ENCODE peak calls at places on chromosomes 1 and 21, in four cellular contexts. Q, W, R and J are unnamed samples.
A peak's percentile ranks its signal among the peaks of the same experiment; 100 is the strongest.

GRCh38 chr1:205048382-205048781 is 5.4 kb downstream of the CNTN2 start:
- DNase-seq in Q (no peak), W (no peak), R (no peak), J (no peak)

GRCh38 chr1:177065430-177065829 is 99.1 kb downstream of the ASTN1 start:
- DNase-seq in Q (no peak), W (no peak), R (no peak), J (no peak)

GRCh38 chr1:92085727-92086126 is 5.6 kb downstream of the BTBD8 start:
- DNase-seq in Q (no peak), W (no peak), R (no peak), J (no peak)

GRCh38 chr1:152533327-152533938 is 19.2 kb downstream of the CRCT1 start:
- DNase-seq in Q (no peak), W (peak; percentile 87), R (no peak), J (peak; percentile 77)

GRCh38 chr21:39564200-39564599 is 48.5 kb upstream of the B3GALT5 start:
- DNase-seq in Q (no peak), W (no peak), R (no peak), J (no peak)

GRCh38 chr1:19007491-19008441 is 51.3 kb upstream of the IFFO2 start:
- DNase-seq in Q (peak; percentile 78), W (peak; percentile 44), R (no peak), J (peak; percentile 96)

GRCh38 chr21:36691539-36692124 is 7.3 kb upstream of the SIM2 start:
- DNase-seq in Q (no peak), W (no peak), R (no peak), J (no peak)

GRCh38 chr1:193183019-193183643 is 3.3 kb downstream of the B3GALT2 start:
- DNase-seq in Q (no peak), W (peak; percentile 69), R (no peak), J (peak; percentile 64)

GRCh38 chr1:88311907-88312306 is 372.2 kb upstream of the PKN2 start:
- DNase-seq in Q (no peak), W (peak; percentile 49), R (no peak), J (no peak)

DNA sequence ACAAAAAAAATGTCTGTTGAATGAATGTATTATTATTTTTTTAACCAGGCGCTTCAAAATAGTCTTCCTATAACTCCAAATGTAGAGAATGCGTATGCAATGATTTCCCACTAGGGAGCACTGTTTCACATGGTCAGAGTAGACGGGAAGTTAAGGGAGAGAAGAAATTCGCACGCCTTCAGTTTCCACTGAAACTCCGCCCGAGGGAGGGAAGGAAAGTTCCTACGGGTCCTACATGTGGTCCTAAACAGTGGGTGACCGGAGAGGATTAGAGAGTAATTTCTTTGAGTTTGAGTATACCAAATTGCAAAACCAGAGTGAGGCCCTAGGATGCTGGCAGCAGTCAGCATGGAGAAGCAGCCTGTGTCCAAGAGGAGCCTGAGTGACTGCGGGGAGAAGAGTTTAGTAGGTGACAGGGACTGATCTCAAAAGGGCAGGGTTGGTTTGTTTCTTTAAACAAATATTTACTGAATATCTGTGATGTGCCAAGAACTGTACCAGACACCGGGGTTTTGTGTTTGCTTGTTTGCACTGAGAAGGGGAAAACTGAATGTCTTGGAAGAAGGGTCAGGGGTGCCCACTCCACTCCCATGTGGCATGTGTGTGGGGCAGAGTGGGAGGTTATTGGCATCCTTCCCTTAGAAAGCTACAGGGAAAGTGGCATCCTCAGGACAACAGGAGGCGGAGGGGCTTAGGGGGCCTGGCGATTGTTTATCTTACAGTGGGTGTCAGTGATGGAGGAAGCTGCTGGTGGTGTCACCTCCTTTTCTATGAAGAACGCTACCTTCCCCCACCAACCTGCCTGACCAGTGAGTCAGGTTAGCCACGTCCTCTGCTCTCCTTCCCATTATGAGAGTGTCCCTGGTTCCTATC is 22.8 kb downstream of the RNU5D-1 start:
- DNase-seq in Q (peak; percentile 65), W (peak; percentile 57), R (no peak), J (peak; percentile 72)
- H3K4me3 ChIP-seq in Q (peak overlapping the region; percentile 8), W (no peak overlapping the region), R (no peak overlapping the region), J (no peak overlapping the region)

GRCh38 chr1:1777510-1777909 is 760 bp downstream of the NADK start:
- DNase-seq in Q (peak; percentile 53), W (peak; percentile 55), R (no peak), J (peak; percentile 35)
- H3K4me1 ChIP-seq in Q (peaks cover 55% of the 10 kb centered on the region), W (peaks cover 38% of the 10 kb centered on the region), R (peaks cover 60% of the 10 kb centered on the region), J (peaks cover 42% of the 10 kb centered on the region)

GRCh38 chr1:1164701-1165451 is 8.8 kb upstream of the TTLL10 start:
- DNase-seq in Q (peak; percentile 76), W (peak; percentile 82), R (no peak), J (no peak)
- H3K4me3 ChIP-seq in Q (peak overlapping the region; percentile 99), W (peak overlapping the region; percentile 90), R (no peak overlapping the region), J (no peak overlapping the region)

DNA sequence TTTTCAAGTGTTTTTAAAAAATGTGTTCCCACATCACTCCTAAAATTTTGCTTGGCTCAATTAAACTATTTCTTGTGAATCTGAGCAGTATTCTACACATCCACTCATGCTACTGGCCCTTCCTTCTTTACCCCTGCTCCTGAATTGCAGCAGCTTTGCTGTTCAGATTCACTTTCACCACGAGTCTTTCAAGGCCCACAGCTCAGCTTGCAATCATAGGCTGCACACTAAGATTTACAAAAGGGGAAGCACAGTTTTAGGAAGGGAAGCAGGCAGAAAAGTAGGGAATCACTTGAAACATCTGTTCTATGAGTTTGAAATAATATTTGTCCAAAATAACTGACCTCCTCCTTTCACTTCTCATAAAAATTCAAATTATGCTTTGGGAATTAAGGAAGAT is 70.9 kb upstream of the EDEM3 start:
- DNase-seq in Q (no peak), W (no peak), R (no peak), J (no peak)
- H3K4me1 ChIP-seq in Q (peaks cover 23% of the 10 kb centered on the region), W (peaks cover 10% of the 10 kb centered on the region), R (no peaks in the 10 kb centered on the region), J (no peaks in the 10 kb centered on the region)

GRCh38 chr1:54474500-54475235 is 68.5 kb upstream of the SSBP3 start:
- DNase-seq in Q (no peak), W (no peak), R (no peak), J (no peak)
- H3K4me3 ChIP-seq in Q (no peak overlapping the region), W (no peak overlapping the region), R (peak overlapping the region; percentile 42), J (no peak overlapping the region)